ENCODE peak calls at places on chromosomes 4 and X, in five cellular contexts. One of them, this sample, is unnamed.
A peak's percentile ranks its signal among the peaks of the same experiment; 100 is the strongest.

GRCh38 chr4:122914292-122914904 is 8.0 kb downstream of the NUDT6 start:
- DNase-seq in A549: no peak
- DNase-seq in HepG2: peak; percentile 43
- DNase-seq in K562: no peak
- DNase-seq in endothelial cell of umbilical vein: peak; percentile 77
- DNase-seq in this sample: peak; percentile 38

GRCh38 chrX:17588303-17588702 is 149.0 kb upstream of the SCML1 start:
- DNase-seq in endothelial cell of umbilical vein: no peak
- DNase-seq in HepG2: no peak
- DNase-seq in A549: no peak
- DNase-seq in K562: no peak
- DNase-seq in this sample: no peak

GRCh38 chr4:15592799-15593198 is 62.4 kb downstream of the FBXL5 start:
- DNase-seq in A549: no peak
- DNase-seq in endothelial cell of umbilical vein: peak; percentile 6
- DNase-seq in K562: no peak
- DNase-seq in HepG2: no peak
- DNase-seq in this sample: no peak

GRCh38 chrX:30504309-30504708 is 73.3 kb downstream of the TASL start:
- DNase-seq in endothelial cell of umbilical vein: peak; percentile 46
- DNase-seq in K562: peak; percentile 11
- DNase-seq in A549: no peak
- DNase-seq in HepG2: peak; percentile 20
- DNase-seq in this sample: peak; percentile 40

GRCh38 chr4:75723117-75723801 is 1.1 kb upstream of the USO1 start:
- DNase-seq in endothelial cell of umbilical vein: peak; percentile 21
- DNase-seq in A549: no peak
- DNase-seq in K562: no peak
- DNase-seq in HepG2: peak; percentile 53
- DNase-seq in this sample: peak; percentile 19

GRCh38 chr4:15651682-15652081 is 3.5 kb downstream of the FBXL5 start:
- DNase-seq in HepG2: no peak
- DNase-seq in K562: no peak
- DNase-seq in endothelial cell of umbilical vein: no peak
- DNase-seq in A549: no peak
- DNase-seq in this sample: peak; percentile 24

GRCh38 chr4:111323916-111324315 is 701.0 kb upstream of the PITX2 start:
- DNase-seq in endothelial cell of umbilical vein: no peak
- DNase-seq in A549: no peak
- DNase-seq in K562: no peak
- DNase-seq in HepG2: no peak
- DNase-seq in this sample: no peak

GRCh38 chr4:184461711-184462110 is 12.6 kb downstream of the IRF2 start:
- DNase-seq in endothelial cell of umbilical vein: no peak
- DNase-seq in HepG2: no peak
- DNase-seq in A549: no peak
- DNase-seq in K562: no peak
- DNase-seq in this sample: no peak

GRCh38 chrX:153953342-153953830 is 8.9 kb upstream of the RENBP start:
- DNase-seq in A549: peak; percentile 68
- DNase-seq in K562: peak; percentile 56
- DNase-seq in endothelial cell of umbilical vein: peak; percentile 42
- DNase-seq in HepG2: peak; percentile 14
- DNase-seq in this sample: peak; percentile 72

GRCh38 chrX:55715847-55716246 is 1.7 kb upstream of the RRAGB start:
- DNase-seq in HepG2: peak; percentile 10
- DNase-seq in K562: peak; percentile 10
- DNase-seq in endothelial cell of umbilical vein: no peak
- DNase-seq in A549: no peak
- DNase-seq in this sample: peak; percentile 20

GRCh38 chr4:121726642-121727268 is 30.0 kb upstream of the ANXA5 start:
- DNase-seq in A549: peak; percentile 29
- DNase-seq in endothelial cell of umbilical vein: peak; percentile 79
- DNase-seq in K562: peak; percentile 47
- DNase-seq in HepG2: peak; percentile 64
- DNase-seq in this sample: peak; percentile 65

GRCh38 chr4:151678048-151678853 is 82.6 kb downstream of the GATB start:
- DNase-seq in K562: no peak
- DNase-seq in HepG2: no peak
- DNase-seq in A549: no peak
- DNase-seq in endothelial cell of umbilical vein: no peak
- DNase-seq in this sample: no peak

GRCh38 chr4:28146191-28146590 is 1285.5 kb downstream of the STIM2 start:
- DNase-seq in A549: no peak
- DNase-seq in HepG2: no peak
- DNase-seq in endothelial cell of umbilical vein: no peak
- DNase-seq in K562: no peak
- DNase-seq in this sample: no peak

GRCh38 chr4:42397635-42398447 is 553 bp downstream of the SHISA3 start:
- DNase-seq in HepG2: no peak
- DNase-seq in K562: no peak
- DNase-seq in A549: no peak
- DNase-seq in endothelial cell of umbilical vein: peak; percentile 56
- DNase-seq in this sample: peak; percentile 29

GRCh38 chrX:30893206-30893605 is 4.2 kb upstream of the TAB3 start:
- DNase-seq in endothelial cell of umbilical vein: no peak
- DNase-seq in A549: no peak
- DNase-seq in HepG2: no peak
- DNase-seq in K562: no peak
- DNase-seq in this sample: no peak

GRCh38 chr4:11050766-11051165 is 366.2 kb upstream of the CLNK start:
- DNase-seq in K562: no peak
- DNase-seq in endothelial cell of umbilical vein: no peak
- DNase-seq in HepG2: no peak
- DNase-seq in A549: no peak
- DNase-seq in this sample: no peak

GRCh38 chr4:129342820-129343219 is 246.9 kb downstream of the C4orf33 start:
- DNase-seq in A549: no peak
- DNase-seq in endothelial cell of umbilical vein: peak; percentile 26
- DNase-seq in HepG2: peak; percentile 11
- DNase-seq in K562: no peak
- DNase-seq in this sample: peak; percentile 82

GRCh38 chr4:125389713-125390112 is 75.0 kb downstream of the FAT4 start:
- DNase-seq in HepG2: no peak
- DNase-seq in endothelial cell of umbilical vein: peak; percentile 83
- DNase-seq in A549: no peak
- DNase-seq in K562: no peak
- DNase-seq in this sample: no peak

GRCh38 chr4:128582319-128582948 is 227.1 kb upstream of the JADE1 start:
- DNase-seq in A549: no peak
- DNase-seq in K562: no peak
- DNase-seq in endothelial cell of umbilical vein: no peak
- DNase-seq in HepG2: no peak
- DNase-seq in this sample: no peak

DNA sequence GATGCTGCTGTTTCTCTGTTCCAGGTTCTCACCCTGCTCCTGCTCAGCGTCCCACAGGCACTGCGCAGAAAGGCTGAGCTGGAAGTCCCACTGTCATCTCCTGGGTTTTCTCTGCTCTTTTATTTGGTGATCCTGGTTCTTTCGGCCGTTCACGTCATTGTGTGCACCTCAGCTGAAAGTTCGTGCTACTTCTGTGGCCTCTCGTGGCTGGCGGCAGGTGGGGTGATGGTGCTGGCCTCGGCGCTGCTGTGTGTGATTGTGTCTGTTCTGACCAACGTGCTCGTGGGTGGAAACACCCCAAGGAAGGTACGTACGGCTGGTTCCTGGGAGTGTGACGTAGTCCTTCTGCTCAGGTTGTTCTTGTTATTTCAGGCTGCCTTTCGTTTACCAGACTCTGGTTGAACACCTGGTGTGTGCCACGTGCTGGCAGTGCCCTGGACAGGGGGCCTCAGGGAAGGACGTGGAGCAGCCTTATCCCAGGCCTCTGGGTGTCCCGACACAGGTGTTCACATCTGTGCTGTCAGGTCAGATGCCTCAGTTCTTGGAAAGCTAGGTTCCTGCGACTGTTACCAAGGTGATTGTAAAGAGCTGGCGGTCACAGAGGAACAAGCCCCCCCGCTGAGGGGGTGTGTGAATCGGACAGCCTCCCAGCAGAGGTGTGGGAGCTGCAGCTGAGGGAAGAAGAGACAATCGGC is 22.8 kb downstream of the PIGG start:
- DNase-seq in A549: no peak
- DNase-seq in K562: no peak
- DNase-seq in HepG2: no peak
- DNase-seq in endothelial cell of umbilical vein: no peak
- DNase-seq in this sample: no peak
- TF ChIP-seq CTCF in A549: no peak
- TF ChIP-seq CTCF in K562: no peak
- TF ChIP-seq CTCF in HepG2: no peak
- TF ChIP-seq CTCF in endothelial cell of umbilical vein: no peak
- TF ChIP-seq CTCF in this sample: no peak

GRCh38 chr4:189087981-189088380 is 852.7 kb upstream of the FRG1 start:
- DNase-seq in endothelial cell of umbilical vein: no peak
- DNase-seq in A549: no peak
- DNase-seq in K562: no peak
- DNase-seq in HepG2: no peak
- DNase-seq in this sample: no peak

GRCh38 chr4:189084671-189085070 is 856.0 kb upstream of the FRG1 start:
- DNase-seq in A549: no peak
- DNase-seq in HepG2: no peak
- DNase-seq in endothelial cell of umbilical vein: no peak
- DNase-seq in K562: no peak
- DNase-seq in this sample: peak; percentile 61

GRCh38 chr4:189092596-189092995 is 848.1 kb upstream of the FRG1 start:
- DNase-seq in K562: no peak
- DNase-seq in HepG2: no peak
- DNase-seq in endothelial cell of umbilical vein: no peak
- DNase-seq in A549: no peak
- DNase-seq in this sample: peak; percentile 35

GRCh38 chr4:189090174-189090814 is 850.4 kb upstream of the FRG1 start:
- DNase-seq in K562: no peak
- DNase-seq in A549: peak; percentile 13
- DNase-seq in endothelial cell of umbilical vein: no peak
- DNase-seq in HepG2: peak; percentile 1
- DNase-seq in this sample: peak; percentile 13

DNA sequence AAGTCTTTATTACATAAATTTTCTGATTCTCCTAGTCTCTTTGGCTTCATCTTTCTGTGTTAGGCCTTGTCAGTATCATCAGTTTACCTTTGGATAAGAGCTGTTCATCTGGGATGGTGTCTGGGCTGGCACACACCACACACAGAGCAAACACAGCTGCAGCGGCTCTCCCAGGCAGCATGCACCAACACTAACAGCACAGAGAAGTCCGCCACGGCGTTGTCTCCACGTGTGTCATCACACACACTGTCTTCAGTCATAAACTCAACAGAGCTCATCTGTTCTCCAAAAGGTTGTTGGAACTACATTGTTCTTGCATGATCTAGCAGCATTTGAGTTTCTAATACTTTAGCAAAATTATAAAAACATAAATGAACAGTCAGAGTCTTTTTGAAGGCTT is 851.9 kb upstream of the FRG1 start:
- DNase-seq in A549: no peak
- DNase-seq in K562: no peak
- DNase-seq in HepG2: no peak
- DNase-seq in endothelial cell of umbilical vein: no peak
- DNase-seq in this sample: no peak
- TF ChIP-seq MYC in A549: no peak
- TF ChIP-seq MYC in K562: no peak
- TF ChIP-seq MYC in HepG2: no peak
- TF ChIP-seq MYC in endothelial cell of umbilical vein: no peak
- TF ChIP-seq MYC in this sample: no peak

DNA sequence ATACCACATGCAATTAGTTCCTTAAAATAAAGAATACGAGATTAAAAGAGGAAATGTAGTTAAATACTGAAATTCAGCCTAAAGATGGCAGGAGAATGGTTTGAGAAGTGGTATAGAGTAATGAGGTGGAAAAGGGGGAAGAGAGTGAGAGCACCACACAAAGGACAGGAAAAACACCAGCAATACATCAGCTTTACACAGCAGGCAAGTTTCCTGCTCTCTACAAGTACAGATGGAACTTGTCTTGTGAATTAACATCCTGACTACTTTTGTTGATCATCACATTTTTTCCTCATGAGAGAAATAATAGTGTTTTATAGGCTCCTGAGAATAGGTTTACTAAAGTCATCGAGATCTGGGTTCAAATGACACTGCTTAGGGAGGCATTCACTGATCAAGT is 2.9 kb upstream of the UNC5C start:
- DNase-seq in endothelial cell of umbilical vein: no peak
- DNase-seq in A549: no peak
- DNase-seq in K562: no peak
- DNase-seq in HepG2: no peak
- DNase-seq in this sample: peak; percentile 46
- TF ChIP-seq CTCF in endothelial cell of umbilical vein: no peak
- TF ChIP-seq CTCF in A549: no peak
- TF ChIP-seq CTCF in K562: no peak
- TF ChIP-seq CTCF in HepG2: no peak
- TF ChIP-seq CTCF in this sample: no peak

DNA sequence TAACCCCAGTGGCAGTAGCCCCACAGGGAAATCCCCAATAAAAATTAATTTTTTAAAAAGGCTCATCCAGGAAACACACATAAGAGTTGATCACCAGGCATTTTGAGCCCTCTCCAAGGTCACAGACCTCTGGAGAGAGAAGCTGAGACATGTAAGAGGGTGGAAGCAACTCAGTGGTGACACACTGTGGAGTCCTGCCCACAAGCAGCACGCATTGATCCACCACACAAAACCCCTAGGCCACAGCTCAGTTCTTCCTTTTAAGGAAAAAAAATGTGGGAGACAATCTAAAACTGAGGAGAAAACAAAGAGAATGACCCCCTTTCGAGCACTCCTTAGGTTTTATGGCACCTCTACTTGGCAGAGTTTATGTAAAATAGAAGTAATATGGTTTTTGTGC is 71.7 kb upstream of the S100G start:
- DNase-seq in endothelial cell of umbilical vein: no peak
- DNase-seq in A549: no peak
- DNase-seq in HepG2: no peak
- DNase-seq in K562: no peak
- DNase-seq in this sample: no peak
- TF ChIP-seq MYC in endothelial cell of umbilical vein: no peak
- TF ChIP-seq MYC in A549: no peak
- TF ChIP-seq MYC in HepG2: no peak
- TF ChIP-seq MYC in K562: no peak
- TF ChIP-seq MYC in this sample: no peak

GRCh38 chr4:130808492-130808891 is 1712.5 kb downstream of the C4orf33 start:
- DNase-seq in endothelial cell of umbilical vein: peak; percentile 41
- DNase-seq in A549: no peak
- DNase-seq in K562: no peak
- DNase-seq in HepG2: peak; percentile 13
- DNase-seq in this sample: peak; percentile 20
- TF ChIP-seq CTCF in endothelial cell of umbilical vein: peak; percentile 39
- TF ChIP-seq CTCF in A549: peak; percentile 24
- TF ChIP-seq CTCF in K562: no peak
- TF ChIP-seq CTCF in HepG2: peak; percentile 42
- TF ChIP-seq CTCF in this sample: peak; percentile 40

GRCh38 chrX:54483946-54484345 is 12.1 kb downstream of the FGD1 start:
- DNase-seq in A549: no peak
- DNase-seq in endothelial cell of umbilical vein: no peak
- DNase-seq in K562: no peak
- DNase-seq in HepG2: no peak
- DNase-seq in this sample: no peak
- TF ChIP-seq MYC in A549: no peak
- TF ChIP-seq MYC in endothelial cell of umbilical vein: no peak
- TF ChIP-seq MYC in K562: no peak
- TF ChIP-seq MYC in HepG2: no peak
- TF ChIP-seq MYC in this sample: no peak